ENCODE peak calls at places on chromosomes 16 and 17, in ten cellular contexts. K, O, U, I, W, F, V, R, M and J are unnamed samples.

GRCh38 chr16:74641969-74642368 is 24.7 kb downstream of the RFWD3 start:
- DNase-seq in K (no peak), O (no peak), U (no peak), I (no peak), W (no peak), F (no peak), V (no peak), R (no peak), M (no peak), J (no peak)

GRCh38 chr17:47806026-47806912 is 15.3 kb downstream of the OSBPL7 start:
- DNase-seq in K (no peak), O (no peak), U (no peak), I (no peak), W (no peak), F (no peak), V (no peak), R (no peak), M (no peak), J (no peak)

GRCh38 chr17:64984776-64985521 is 65.7 kb upstream of the LRRC37A3 start:
- DNase-seq in K (no peak), O (no peak), U (peak; percentile 62), I (peak; percentile 61), W (no peak), F (no peak), V (no peak), R (no peak), M (peak; percentile 80), J (no peak)

GRCh38 chr16:3456374-3456773 is 12.9 kb downstream of the NAA60 start:
- DNase-seq in K (no peak), O (no peak), U (peak; percentile 42), I (no peak), W (no peak), F (no peak), V (no peak), R (no peak), M (no peak), J (peak; percentile 60)

GRCh38 chr17:49217651-49218413 is 7.3 kb downstream of the ABI3 start:
- DNase-seq in K (no peak), O (peak; percentile 67), U (peak; percentile 30), I (peak; percentile 46), W (no peak), F (no peak), V (no peak), R (peak; percentile 93), M (peak; percentile 89), J (peak; percentile 82)

GRCh38 chr16:56451753-56452689 is 667 bp downstream of the OGFOD1 start:
- DNase-seq in K (peak; percentile 85), O (peak; percentile 26), U (peak; percentile 51), I (peak; percentile 28), W (peak; percentile 65), F (peak; percentile 15), V (peak; percentile 66), R (no peak), M (no peak), J (peak; percentile 78)

GRCh38 chr16:13919330-13919682 is 648 bp upstream of the ERCC4 start:
- DNase-seq in K (no peak), O (no peak), U (no peak), I (peak; percentile 59), W (no peak), F (no peak), V (peak; percentile 47), R (no peak), M (no peak), J (peak; percentile 44)

GRCh38 chr17:6092923-6093468 is 22.8 kb downstream of the WSCD1 start:
- DNase-seq in K (peak; percentile 39), O (no peak), U (no peak), I (no peak), W (no peak), F (no peak), V (no peak), R (peak; percentile 41), M (no peak), J (no peak)

GRCh38 chr16:23905027-23905426 is 69.2 kb downstream of the PRKCB start:
- DNase-seq in K (peak; percentile 87), O (no peak), U (no peak), I (no peak), W (no peak), F (no peak), V (peak; percentile 86), R (no peak), M (no peak), J (no peak)

GRCh38 chr16:9658157-9658556 is 524.1 kb downstream of the GRIN2A start:
- DNase-seq in K (no peak), O (no peak), U (no peak), I (no peak), W (no peak), F (no peak), V (no peak), R (no peak), M (no peak), J (no peak)

GRCh38 chr17:38750312-38751121 is 2.0 kb upstream of the PSMB3 start:
- DNase-seq in K (no peak), O (no peak), U (peak; percentile 52), I (peak; percentile 45), W (no peak), F (no peak), V (peak; percentile 74), R (peak; percentile 77), M (no peak), J (no peak)

GRCh38 chr17:79832211-79833109 is 6.8 kb downstream of the CBX4 start:
- DNase-seq in K (peak; percentile 79), O (no peak), U (peak; percentile 52), I (no peak), W (no peak), F (no peak), V (peak; percentile 79), R (no peak), M (no peak), J (peak; percentile 96)

GRCh38 chr17:30921544-30922196 is at the start of gene ADAP2:
- DNase-seq in K (peak; percentile 82), O (peak; percentile 53), U (peak; percentile 64), I (peak; percentile 27), W (peak; percentile 8), F (no peak), V (peak; percentile 75), R (peak; percentile 91), M (no peak), J (peak; percentile 73)

GRCh38 chr16:89473791-89474414 is 16.5 kb downstream of the ANKRD11 start:
- DNase-seq in K (no peak), O (no peak), U (no peak), I (no peak), W (no peak), F (no peak), V (no peak), R (peak; percentile 64), M (no peak), J (peak; percentile 86)

GRCh38 chr16:88754912-88755744 is 29.9 kb downstream of the PIEZO1 start:
- DNase-seq in K (no peak), O (no peak), U (no peak), I (peak; percentile 43), W (no peak), F (no peak), V (peak; percentile 78), R (no peak), M (no peak), J (peak; percentile 97)

GRCh38 chr16:14249291-14250032 is 178.3 kb downstream of the MRTFB start:
- DNase-seq in K (no peak), O (peak; percentile 48), U (peak; percentile 41), I (peak; percentile 62), W (peak; percentile 40), F (no peak), V (peak; percentile 71), R (no peak), M (peak; percentile 32), J (peak; percentile 74)

GRCh38 chr16:86455116-86455515 is 55.2 kb upstream of the FOXF1 start:
- DNase-seq in K (no peak), O (no peak), U (no peak), I (no peak), W (no peak), F (no peak), V (no peak), R (no peak), M (no peak), J (no peak)

GRCh38 chr17:66493283-66494019 is 191.0 kb downstream of the PRKCA start:
- DNase-seq in K (no peak), O (no peak), U (no peak), I (no peak), W (no peak), F (no peak), V (no peak), R (no peak), M (no peak), J (no peak)

GRCh38 chr17:66492500-66493123 is 190.2 kb downstream of the PRKCA start:
- DNase-seq in K (no peak), O (no peak), U (peak; percentile 64), I (no peak), W (no peak), F (no peak), V (no peak), R (no peak), M (no peak), J (no peak)

GRCh38 chr17:66492080-66492479 is 189.7 kb downstream of the PRKCA start:
- DNase-seq in K (no peak), O (no peak), U (no peak), I (no peak), W (no peak), F (no peak), V (no peak), R (no peak), M (no peak), J (no peak)

GRCh38 chr17:66491665-66492064 is 189.3 kb downstream of the PRKCA start:
- DNase-seq in K (no peak), O (no peak), U (no peak), I (no peak), W (no peak), F (no peak), V (no peak), R (no peak), M (no peak), J (no peak)

GRCh38 chr17:66491213-66491612 is 188.8 kb downstream of the PRKCA start:
- DNase-seq in K (no peak), O (no peak), U (no peak), I (peak; percentile 24), W (no peak), F (no peak), V (no peak), R (no peak), M (no peak), J (no peak)
- H3K4me1 ChIP-seq in K (no peaks in the 10 kb centered on the region), O (no peaks in the 10 kb centered on the region), U (peaks cover 10% of the 10 kb centered on the region), I (no peaks in the 10 kb centered on the region), W (peaks cover 22% of the 10 kb centered on the region), F (no peaks in the 10 kb centered on the region), V (peaks cover 23% of the 10 kb centered on the region), R (peaks cover 12% of the 10 kb centered on the region), M (peaks cover 28% of the 10 kb centered on the region), J (peaks cover 31% of the 10 kb centered on the region)

GRCh38 chr17:77148959-77149510 is 8.3 kb downstream of the SEC14L1 start:
- DNase-seq in K (no peak), O (no peak), U (peak; percentile 62), I (no peak), W (no peak), F (no peak), V (no peak), R (no peak), M (no peak), J (no peak)
- H3K4me1 ChIP-seq in K (no peaks in the 10 kb centered on the region), O (peaks cover 36% of the 10 kb centered on the region), U (peaks cover 82% of the 10 kb centered on the region), I (peaks cover 95% of the 10 kb centered on the region), W (peaks cover 10% of the 10 kb centered on the region), F (peaks cover 32% of the 10 kb centered on the region), V (peaks cover 31% of the 10 kb centered on the region), R (peaks cover 97% of the 10 kb centered on the region), M (peaks cover 6% of the 10 kb centered on the region), J (peaks cover 49% of the 10 kb centered on the region)

GRCh38 chr17:76273435-76273921 is 8.3 kb downstream of the UBALD2 start:
- DNase-seq in K (no peak), O (no peak), U (no peak), I (no peak), W (no peak), F (no peak), V (no peak), R (peak; percentile 86), M (no peak), J (peak; percentile 54)
- H3K4me1 ChIP-seq in K (no peaks in the 10 kb centered on the region), O (peaks cover 31% of the 10 kb centered on the region), U (peaks cover 39% of the 10 kb centered on the region), I (peaks cover 68% of the 10 kb centered on the region), W (peaks cover 2% of the 10 kb centered on the region), F (peaks cover 20% of the 10 kb centered on the region), V (peaks cover 18% of the 10 kb centered on the region), R (peaks cover 73% of the 10 kb centered on the region), M (peaks cover 68% of the 10 kb centered on the region), J (peaks cover 11% of the 10 kb centered on the region)

GRCh38 chr16:50762241-50762640 is 20.4 kb downstream of the CYLD start:
- DNase-seq in K (no peak), O (no peak), U (no peak), I (no peak), W (no peak), F (no peak), V (no peak), R (no peak), M (no peak), J (no peak)
- H3K4me1 ChIP-seq in K (no peaks in the 10 kb centered on the region), O (peaks cover 30% of the 10 kb centered on the region), U (no peaks in the 10 kb centered on the region), I (no peaks in the 10 kb centered on the region), W (no peaks in the 10 kb centered on the region), F (no peaks in the 10 kb centered on the region), V (peaks cover 4% of the 10 kb centered on the region), R (peaks cover 64% of the 10 kb centered on the region), M (peaks cover 65% of the 10 kb centered on the region), J (peaks cover 9% of the 10 kb centered on the region)